ENCODE peak calls at places on chromosomes 7 and 10, in five cellular contexts. X is choroid plexus epithelial cell, H is fibroblast of mammary gland, Y is fibroblast of lung, N is GM10248. U is an unnamed sample.
A peak's percentile ranks its signal among the peaks of the same experiment; 100 is the strongest.

GRCh38 chr7:16028651-16029050 is 342.2 kb upstream of the MEOX2 start:
- DNase-seq in Y (peak; percentile 8), N (no peak), H (no peak), X (no peak), U (no peak)

GRCh38 chr7:105806592-105807266 is 69.7 kb downstream of the ATXN7L1 start:
- DNase-seq in Y (peak; percentile 58), N (peak; percentile 63), H (peak; percentile 85), X (peak; percentile 82), U (peak; percentile 75)

GRCh38 chr10:51937313-51937712 is 237.9 kb upstream of the CSTF2T start:
- DNase-seq in X (peak; percentile 88), Y (peak; percentile 84), N (no peak), H (peak; percentile 77), U (no peak)

GRCh38 chr7:87212478-87212877 is 7.1 kb downstream of the TMEM243 start:
- DNase-seq in H (no peak), X (peak; percentile 23), N (no peak), Y (no peak), U (no peak)

GRCh38 chr10:129099992-129100391 is 367.0 kb upstream of the MGMT start:
- DNase-seq in Y (no peak), H (no peak), N (no peak), X (no peak), U (no peak)

GRCh38 chr10:70167246-70167645 is 3.1 kb downstream of the SAR1A start:
- DNase-seq in N (no peak), X (peak; percentile 36), Y (no peak), H (no peak), U (no peak)

GRCh38 chr10:20202337-20202736 is 386.1 kb downstream of the PLXDC2 start:
- DNase-seq in N (no peak), H (no peak), Y (no peak), X (peak; percentile 2), U (no peak)

GRCh38 chr7:44321796-44322195 is 3.6 kb downstream of the CAMK2B start:
- DNase-seq in Y (no peak), H (no peak), X (no peak), N (no peak), U (no peak)

GRCh38 chr10:51010977-51011376 is 63.3 kb upstream of the PRKG1 start:
- DNase-seq in X (peak; percentile 73), N (peak; percentile 34), Y (peak; percentile 63), H (peak; percentile 62), U (no peak)

GRCh38 chr7:44322631-44323363 is 2.6 kb downstream of the CAMK2B start:
- DNase-seq in N (no peak), X (no peak), Y (no peak), H (no peak), U (no peak)

GRCh38 chr7:126569402-126569801 is 683.3 kb downstream of the GRM8 start:
- DNase-seq in Y (no peak), H (no peak), N (no peak), X (no peak), U (no peak)

GRCh38 chr7:133389727-133390126 is 136.8 kb downstream of the EXOC4 start:
- DNase-seq in H (no peak), Y (no peak), N (no peak), X (peak; percentile 22), U (no peak)

GRCh38 chr7:116715087-116715486 is 43.1 kb downstream of the MET start:
- DNase-seq in H (peak; percentile 72), Y (peak; percentile 25), X (peak; percentile 30), N (no peak), U (no peak)

GRCh38 chr10:117933036-117933435 is 113.7 kb downstream of the RAB11FIP2 start:
- DNase-seq in N (no peak), X (peak; percentile 5), Y (no peak), H (peak; percentile 46), U (no peak)

GRCh38 chr7:20158684-20159083 is 58.5 kb downstream of the MACC1 start:
- DNase-seq in N (no peak), X (peak; percentile 65), H (peak; percentile 40), Y (peak; percentile 58), U (no peak)

GRCh38 chr7:128431221-128431620 is 21.4 kb upstream of the IMPDH1 start:
- DNase-seq in Y (no peak), X (peak; percentile 62), N (no peak), H (peak; percentile 59), U (no peak)

GRCh38 chr7:36207451-36208291 is 54.6 kb downstream of the EEPD1 start:
- DNase-seq in N (no peak), H (peak; percentile 39), X (peak; percentile 93), Y (peak; percentile 73), U (peak; percentile 75)

GRCh38 chr7:939843-940242 is 14.6 kb downstream of the ADAP1 start:
- DNase-seq in X (no peak), H (no peak), Y (no peak), N (no peak), U (no peak)

GRCh38 chr10:52353210-52353609 is 39.1 kb downstream of the DKK1 start:
- DNase-seq in H (no peak), X (no peak), Y (no peak), N (no peak), U (no peak)

GRCh38 chr7:16171928-16172327 is 249.4 kb downstream of the CRPPA start:
- DNase-seq in Y (no peak), N (no peak), X (peak; percentile 31), H (no peak), U (no peak)

GRCh38 chr10:25639646-25640045 is 294.4 kb upstream of the MYO3A start:
- DNase-seq in H (no peak), X (peak; percentile 46), Y (no peak), N (no peak), U (no peak)

GRCh38 chr10:89389254-89389653 is 3.2 kb upstream of the IFIT1 start:
- DNase-seq in N (peak; percentile 25), Y (peak; percentile 66), H (peak; percentile 56), X (peak; percentile 69), U (peak; percentile 35)
- TF ChIP-seq CTCF in N (peak; percentile 29), Y (peak; percentile 45), H (peak; percentile 47), X (peak; percentile 57), U (peak; percentile 69)

GRCh38 chr10:11482306-11482705 is 129.1 kb downstream of the USP6NL start:
- DNase-seq in H (no peak), X (no peak), Y (no peak), N (no peak), U (no peak)

GRCh38 chr10:11476035-11476434 is 135.4 kb downstream of the USP6NL start:
- DNase-seq in H (peak; percentile 6), X (no peak), Y (no peak), N (no peak), U (peak; percentile 6)

GRCh38 chr10:11480687-11481086 is 130.8 kb downstream of the USP6NL start:
- DNase-seq in N (no peak), H (no peak), Y (no peak), X (no peak), U (no peak)

GRCh38 chr10:11478807-11479206 is 132.6 kb downstream of the USP6NL start:
- DNase-seq in X (no peak), N (no peak), Y (peak; percentile 22), H (no peak), U (no peak)

GRCh38 chr10:11479307-11479706 is 132.1 kb downstream of the USP6NL start:
- DNase-seq in X (no peak), N (no peak), Y (no peak), H (no peak), U (no peak)
- TF ChIP-seq CTCF in X (no peak), N (no peak), Y (no peak), H (no peak), U (no peak)

DNA sequence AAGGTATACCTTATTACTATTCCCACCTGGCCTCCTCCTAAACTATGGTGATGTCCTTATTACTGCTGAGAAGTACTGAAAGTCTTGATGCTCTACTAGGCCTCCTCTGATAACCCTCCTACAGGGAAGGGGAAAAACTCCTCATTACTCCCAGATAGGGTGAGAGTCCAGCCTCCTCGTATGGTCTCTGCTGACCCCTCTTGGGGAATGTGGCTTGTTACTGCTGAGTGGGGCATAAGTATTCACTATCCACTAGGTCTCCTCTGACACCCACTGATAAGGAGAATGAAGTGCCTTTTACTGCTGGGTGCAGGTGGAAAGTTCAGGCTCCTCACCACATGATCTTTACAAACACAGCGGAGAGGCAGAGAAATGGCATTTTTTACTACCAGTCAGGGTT is 222.9 kb downstream of the CHRM2 start:
- DNase-seq in Y (peak; percentile 52), H (peak; percentile 16), N (no peak), X (peak; percentile 61), U (no peak)
- TF ChIP-seq CTCF in Y (peak; percentile 63), H (peak; percentile 31), N (no peak), X (peak; percentile 73), U (peak; percentile 34)

GRCh38 chr10:93702278-93703001 is at the start of gene FRA10AC1:
- DNase-seq in X (peak; percentile 96), N (peak; percentile 78), H (peak; percentile 92), Y (peak; percentile 95), U (peak; percentile 93)
- TF ChIP-seq CTCF in X (peak; percentile 49), N (peak; percentile 35), H (peak; percentile 24), Y (peak; percentile 34), U (peak; percentile 67)